ENCODE peak calls at places on chromosomes 16 and 17, in four cellular contexts. M is HFFc6, Q is GM03348, C is WTC11. P is an unnamed sample.

GRCh38 chr17:52477824-52478614 is 319.5 kb upstream of the CA10 start:
- DNase-seq in M (no peak), Q (no peak), C (no peak), P (no peak)

GRCh38 chr17:59761385-59762021 is 54.0 kb downstream of the VMP1 start:
- DNase-seq in M (peak; percentile 60), Q (peak; percentile 32), C (no peak), P (no peak)

GRCh38 chr16:89560413-89561194 is at the start of gene RPL13:
- DNase-seq in Q (peak; percentile 99), M (peak; percentile 96), C (peak; percentile 92), P (peak; percentile 90)

GRCh38 chr17:35903451-35903850 is 23.3 kb upstream of the CCL5 start:
- DNase-seq in Q (no peak), M (no peak), C (no peak), P (no peak)

GRCh38 chr17:67156269-67157199 is 88.5 kb downstream of the HELZ start:
- DNase-seq in Q (no peak), C (no peak), M (no peak), P (no peak)

GRCh38 chr17:50986989-50987660 is 121.0 kb upstream of the TOB1 start:
- DNase-seq in M (peak; percentile 71), Q (peak; percentile 41), C (no peak), P (no peak)

GRCh38 chr16:12320298-12320706 is 343.8 kb downstream of the SNX29 start:
- DNase-seq in Q (no peak), C (no peak), M (peak; percentile 65), P (no peak)

GRCh38 chr17:70144260-70144846 is 25.0 kb upstream of the KCNJ2 start:
- DNase-seq in C (no peak), Q (peak; percentile 37), M (peak; percentile 24), P (no peak)

GRCh38 chr16:3959148-3959547 is 78.6 kb upstream of the CREBBP start:
- DNase-seq in C (no peak), M (no peak), Q (no peak), P (no peak)